ENCODE peak calls at places on chromosomes 6 and 20, in six cellular contexts. X is endothelial cell of umbilical vein; B is naive thymus-derived CD4-positive, alpha-beta T cell; S is hypothalamus; K is tibial nerve; C is COR-L47. F is an unnamed sample.

GRCh38 chr20:10970109-10970508 is 296.3 kb upstream of the JAG1 start:
- DNase-seq in C (no peak), K (no peak), S (no peak), B (no peak), X (peak; percentile 50), F (no peak)

GRCh38 chr6:1708820-1709612 is 99.3 kb downstream of the FOXC1 start:
- DNase-seq in B (no peak), C (no peak), K (no peak), S (no peak), X (no peak), F (no peak)

GRCh38 chr6:36622901-36623546 is 28.9 kb downstream of the SRSF3 start:
- DNase-seq in X (no peak), K (no peak), B (no peak), C (no peak), S (no peak), F (no peak)

GRCh38 chr6:53312355-53312754 is 36.4 kb downstream of the ELOVL5 start:
- DNase-seq in C (no peak), K (no peak), B (no peak), X (no peak), S (no peak), F (no peak)

GRCh38 chr6:68726307-68726706 is 91.2 kb downstream of the ADGRB3 start:
- DNase-seq in B (no peak), S (peak; percentile 9), K (no peak), C (no peak), X (no peak), F (no peak)

GRCh38 chr6:127384007-127384406 is 40.6 kb upstream of the ECHDC1 start:
- DNase-seq in B (no peak), X (no peak), C (no peak), S (no peak), K (no peak), F (no peak)

GRCh38 chr6:153616506-153616905 is 422.5 kb upstream of the OPRM1 start:
- DNase-seq in K (no peak), C (no peak), X (no peak), S (no peak), B (no peak), F (no peak)

GRCh38 chr20:9202440-9203080 is 133.7 kb downstream of the PLCB4 start:
- DNase-seq in X (no peak), K (no peak), S (no peak), B (no peak), C (no peak), F (no peak)

GRCh38 chr6:85660181-85660611 is 17.5 kb upstream of the SYNCRIP start:
- DNase-seq in X (no peak), B (no peak), S (no peak), K (no peak), C (no peak), F (no peak)

GRCh38 chr20:59152559-59153354 is 10.9 kb upstream of the ZNF831 start:
- DNase-seq in S (no peak), B (no peak), C (no peak), K (no peak), X (no peak), F (no peak)

GRCh38 chr20:2109425-2110210 is 8.0 kb downstream of the STK35 start:
- DNase-seq in X (no peak), C (no peak), B (no peak), K (peak; percentile 34), S (peak; percentile 39), F (no peak)

GRCh38 chr20:54133434-54134427 is 40.1 kb downstream of the CYP24A1 start:
- DNase-seq in K (no peak), B (no peak), S (no peak), X (no peak), C (no peak), F (no peak)

GRCh38 chr6:135568366-135568765 is 70.8 kb upstream of the AHI1 start:
- DNase-seq in C (no peak), X (peak; percentile 93), B (peak; percentile 27), S (no peak), K (peak; percentile 39), F (peak; percentile 15)

GRCh38 chr6:31194271-31194834 is 23.9 kb upstream of the POU5F1 start:
- DNase-seq in S (no peak), C (no peak), K (no peak), X (no peak), B (no peak), F (no peak)

GRCh38 chr6:141288947-141289346 is 843.8 kb upstream of the GJE1 start:
- DNase-seq in K (no peak), C (no peak), B (no peak), S (no peak), X (no peak), F (no peak)

GRCh38 chr6:1762203-1762602 is 152.5 kb downstream of the FOXC1 start:
- DNase-seq in C (no peak), S (no peak), B (no peak), K (no peak), X (no peak), F (no peak)

GRCh38 chr6:90121982-90122381 is 174.7 kb downstream of the BACH2 start:
- DNase-seq in C (no peak), X (no peak), K (no peak), S (no peak), B (no peak), F (no peak)

GRCh38 chr6:47908271-47908670 is 126.4 kb downstream of the OPN5 start:
- DNase-seq in S (no peak), C (no peak), B (no peak), X (no peak), K (no peak), F (no peak)

GRCh38 chr6:132797975-132798819 is at the start of gene SLC18B1:
- DNase-seq in B (peak; percentile 59), C (peak; percentile 32), X (peak; percentile 60), S (peak; percentile 67), K (peak; percentile 26), F (peak; percentile 48)

GRCh38 chr6:100202417-100203194 is 208.6 kb upstream of the MCHR2 start:
- DNase-seq in C (no peak), X (peak; percentile 11), S (no peak), B (no peak), K (peak; percentile 19), F (no peak)

GRCh38 chr6:168158280-168158979 is 79.4 kb upstream of the FRMD1 start:
- DNase-seq in C (no peak), S (no peak), K (peak; percentile 3), X (no peak), B (no peak), F (no peak)

GRCh38 chr6:11278207-11278559 is 45.7 kb upstream of the NEDD9 start:
- DNase-seq in B (no peak), X (no peak), C (no peak), S (no peak), K (no peak), F (peak; percentile 31)

F was measured in GM10248.